ENCODE peak calls at places on chromosomes 13 and 19, in ten cellular contexts. U, S, W, B, N, Y, V, O, T and F are unnamed samples. For H3K4me1, the result is how much of the 10 kb centered on the place peaks cover.

GRCh38 chr13:97364827-97365226 is 69.1 kb upstream of the RAP2A start:
- DNase-seq in U (no peak), S (no peak), W (no peak), B (no peak), N (no peak), Y (no peak), V (no peak), O (no peak), T (no peak), F (no peak)

GRCh38 chr13:26614721-26615120 is 57.2 kb downstream of the WASF3 start:
- DNase-seq in U (no peak), S (no peak), W (no peak), B (no peak), N (no peak), Y (no peak), V (no peak), O (no peak), T (no peak), F (no peak)

GRCh38 chr19:38239816-38240215 is 15.8 kb upstream of the DPF1 start:
- DNase-seq in U (no peak), S (no peak), W (no peak), B (no peak), N (no peak), Y (no peak), V (no peak), O (no peak), T (no peak), F (no peak)

GRCh38 chr19:13234518-13234917 is 84.3 kb downstream of the IER2 start:
- DNase-seq in U (peak), S (peak), W (peak), B (peak), N (peak), Y (peak), V (peak), O (peak), T (peak), F (peak)

GRCh38 chr13:52830946-52831345 is 17.5 kb downstream of the PCDH8 start:
- DNase-seq in U (no peak), S (no peak), W (no peak), B (no peak), N (no peak), Y (no peak), V (no peak), O (no peak), T (no peak), F (no peak)

GRCh38 chr19:57171551-57172081 is 4.3 kb upstream of the DUXA start:
- DNase-seq in U (peak), S (no peak), W (peak), B (peak), N (peak), Y (peak), V (peak), O (peak), T (peak), F (peak)

GRCh38 chr19:8640402-8641004 is 10.1 kb downstream of the NFILZ start:
- DNase-seq in U (peak), S (no peak), W (peak), B (peak), N (no peak), Y (no peak), V (no peak), O (peak), T (peak), F (no peak)

GRCh38 chr19:31114585-31114984 is 234.7 kb downstream of the TSHZ3 start:
- DNase-seq in U (no peak), S (no peak), W (no peak), B (no peak), N (no peak), Y (no peak), V (no peak), O (no peak), T (no peak), F (no peak)

GRCh38 chr13:111893071-111893606 is 173.8 kb upstream of the SOX1 start:
- DNase-seq in U (no peak), S (no peak), W (no peak), B (no peak), N (peak), Y (no peak), V (no peak), O (no peak), T (no peak), F (no peak)

GRCh38 chr13:36352350-36352749 is 6.2 kb upstream of the SPART start:
- DNase-seq in U (no peak), S (no peak), W (no peak), B (no peak), N (no peak), Y (no peak), V (no peak), O (no peak), T (no peak), F (no peak)

GRCh38 chr13:97125810-97126738 is 96.1 kb upstream of the MBNL2 start:
- DNase-seq in U (no peak), S (no peak), W (no peak), B (no peak), N (no peak), Y (no peak), V (no peak), O (no peak), T (peak), F (no peak)

GRCh38 chr13:75829874-75830273 is 193.7 kb downstream of the LMO7 start:
- DNase-seq in U (no peak), S (no peak), W (no peak), B (no peak), N (no peak), Y (no peak), V (no peak), O (no peak), T (no peak), F (no peak)

GRCh38 chr19:30854661-30855060 is 482.5 kb downstream of the ZNF536 start:
- DNase-seq in U (no peak), S (no peak), W (no peak), B (no peak), N (no peak), Y (no peak), V (no peak), O (no peak), T (no peak), F (no peak)

GRCh38 chr13:51728275-51728673 is 75.7 kb downstream of the DHRS12 start:
- DNase-seq in U (no peak), S (no peak), W (no peak), B (peak), N (no peak), Y (no peak), V (no peak), O (no peak), T (no peak), F (no peak)

GRCh38 chr13:50284540-50284939 is 269.3 kb downstream of the KCNRG start:
- DNase-seq in U (no peak), S (peak), W (no peak), B (no peak), N (no peak), Y (no peak), V (no peak), O (no peak), T (no peak), F (no peak)

GRCh38 chr19:9189538-9189937 is 10.8 kb downstream of the OR7D2 start:
- DNase-seq in U (no peak), S (no peak), W (no peak), B (no peak), N (peak), Y (no peak), V (no peak), O (no peak), T (no peak), F (no peak)

GRCh38 chr19:43754312-43754561 is 525 bp downstream of the SMG9 start:
- DNase-seq in U (no peak), S (no peak), W (no peak), B (no peak), N (no peak), Y (no peak), V (no peak), O (no peak), T (no peak), F (no peak)

GRCh38 chr13:102606537-102607309 is 9.9 kb downstream of the TPP2 start:
- DNase-seq in U (no peak), S (no peak), W (no peak), B (no peak), N (no peak), Y (no peak), V (no peak), O (no peak), T (no peak), F (no peak)

GRCh38 chr19:48481846-48482639 is 12.9 kb downstream of the CYTH2 start:
- DNase-seq in U (no peak), S (no peak), W (no peak), B (no peak), N (no peak), Y (no peak), V (no peak), O (no peak), T (no peak), F (no peak)

GRCh38 chr19:19468424-19469050 is 46.8 kb downstream of the TSSK6 start:
- DNase-seq in U (no peak), S (peak), W (no peak), B (no peak), N (no peak), Y (no peak), V (no peak), O (no peak), T (no peak), F (no peak)

GRCh38 chr13:94710081-94710809 is 2.1 kb downstream of the SOX21 start:
- DNase-seq in U (no peak), S (no peak), W (no peak), B (no peak), N (peak), Y (no peak), V (no peak), O (no peak), T (no peak), F (no peak)

GRCh38 chr19:38616265-38616664 is 1.5 kb downstream of the MAP4K1 start:
- DNase-seq in U (no peak), S (peak), W (no peak), B (no peak), N (no peak), Y (no peak), V (no peak), O (no peak), T (no peak), F (no peak)

GRCh38 chr13:103965506-103966243 is 899.5 kb upstream of the SLC10A2 start:
- DNase-seq in U (no peak), S (no peak), W (no peak), B (no peak), N (no peak), Y (no peak), V (no peak), O (no peak), T (no peak), F (no peak)

GRCh38 chr19:8302734-8303133 is 5.4 kb downstream of the CD320 start:
- DNase-seq in U (no peak), S (no peak), W (no peak), B (peak), N (no peak), Y (peak), V (no peak), O (peak), T (no peak), F (no peak)

GRCh38 chr13:51297556-51297955 is 41.9 kb upstream of the SERPINE3 start:
- DNase-seq in U (no peak), S (peak), W (no peak), B (no peak), N (no peak), Y (no peak), V (no peak), O (no peak), T (no peak), F (no peak)

GRCh38 chr13:102972191-102972590 is 94.0 kb downstream of the SLC10A2 start:
- DNase-seq in U (no peak), S (no peak), W (no peak), B (no peak), N (no peak), Y (no peak), V (no peak), O (no peak), T (no peak), F (no peak)

DNA sequence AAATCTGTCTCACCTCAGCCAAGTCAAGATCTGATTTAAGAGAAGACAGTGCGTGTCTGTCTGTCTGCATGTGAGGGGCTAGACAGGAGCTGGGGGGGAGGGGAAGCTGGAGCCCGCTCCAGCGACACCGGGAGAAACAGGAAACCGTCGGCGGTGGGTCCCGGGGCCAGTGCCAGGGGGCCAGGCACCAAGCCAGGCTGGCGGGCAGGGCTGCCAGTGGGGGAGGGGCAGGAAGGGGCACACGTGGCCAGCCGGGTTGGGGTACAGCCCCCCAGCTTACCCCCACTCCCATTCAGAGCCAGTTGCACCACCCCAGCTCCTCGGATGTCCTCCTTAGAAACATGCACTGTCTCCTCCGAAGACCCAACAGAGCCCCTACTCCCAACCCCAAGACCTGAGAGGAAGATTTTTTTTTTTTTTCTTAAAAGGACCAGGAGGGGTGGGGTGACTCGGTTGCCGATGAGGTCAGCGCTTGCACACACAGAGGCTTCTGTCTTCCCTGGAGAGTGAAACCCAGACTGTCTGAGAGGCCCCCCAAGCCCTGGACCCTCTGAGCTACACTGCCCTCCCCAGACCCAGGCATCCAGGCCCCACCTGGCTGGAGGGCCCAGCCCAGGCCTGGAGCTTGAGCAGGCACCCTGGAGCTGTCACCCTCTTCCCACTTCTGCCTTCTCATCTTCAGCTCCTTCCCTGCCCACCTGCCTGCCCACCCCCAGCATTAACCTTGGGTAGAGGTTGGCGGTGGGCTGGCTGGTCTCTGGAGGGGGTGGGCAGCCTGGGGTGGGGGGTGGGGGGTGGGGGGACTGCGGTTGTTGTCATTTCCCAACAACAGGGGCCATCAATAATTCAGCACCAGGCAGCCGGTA is 4.0 kb downstream of the ERF start:
- DNase-seq in U (peak), S (no peak), W (no peak), B (peak), N (no peak), Y (peak), V (no peak), O (no peak), T (peak), F (no peak)
- H3K4me1 ChIP-seq in U (half or more), S (under half), W (half or more), B (under half), N (under half), Y (under half), V (under half), O (under half), T (under half), F (under half)

GRCh38 chr13:113665582-113666323 is 1.3 kb upstream of the GRK1 start:
- DNase-seq in U (no peak), S (no peak), W (no peak), B (no peak), N (no peak), Y (peak), V (no peak), O (peak), T (no peak), F (no peak)

GRCh38 chr13:113666324-113666660 is 727 bp upstream of the GRK1 start:
- DNase-seq in U (no peak), S (no peak), W (no peak), B (no peak), N (no peak), Y (peak), V (no peak), O (no peak), T (no peak), F (no peak)

GRCh38 chr13:113664751-113665581 is 2.1 kb upstream of the GRK1 start:
- DNase-seq in U (no peak), S (no peak), W (no peak), B (peak), N (no peak), Y (peak), V (no peak), O (peak), T (no peak), F (no peak)

GRCh38 chr13:113661506-113661905 is 3.5 kb upstream of the ATP4B start:
- DNase-seq in U (no peak), S (no peak), W (no peak), B (no peak), N (no peak), Y (no peak), V (no peak), O (no peak), T (no peak), F (no peak)

DNA sequence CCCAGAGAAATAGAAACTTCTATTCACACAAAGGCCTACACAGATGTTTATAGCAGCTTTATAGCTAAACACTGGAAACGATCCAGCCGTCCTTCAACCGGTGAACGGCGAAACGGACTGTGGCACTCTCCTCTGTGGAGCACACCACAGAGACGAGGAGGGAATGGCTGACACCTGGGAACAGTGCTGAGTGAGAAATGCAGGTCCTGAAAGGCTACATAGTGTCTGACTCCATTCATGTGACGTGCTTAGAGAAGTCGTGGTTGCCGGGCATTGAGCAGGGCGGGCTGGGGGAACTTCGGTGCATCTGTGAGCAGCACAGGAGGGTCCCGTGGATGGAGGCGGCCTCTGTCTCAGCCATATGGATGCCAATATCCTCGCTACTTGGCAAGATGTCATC is 3.1 kb upstream of the GRK1 start:
- DNase-seq in U (no peak), S (no peak), W (no peak), B (no peak), N (no peak), Y (peak), V (no peak), O (peak), T (no peak), F (no peak)
- H3K4me1 ChIP-seq in U (under half), S (under half), W (under half), B (under half), N (under half), Y (under half), V (under half), O (under half), T (under half), F (under half)

DNA sequence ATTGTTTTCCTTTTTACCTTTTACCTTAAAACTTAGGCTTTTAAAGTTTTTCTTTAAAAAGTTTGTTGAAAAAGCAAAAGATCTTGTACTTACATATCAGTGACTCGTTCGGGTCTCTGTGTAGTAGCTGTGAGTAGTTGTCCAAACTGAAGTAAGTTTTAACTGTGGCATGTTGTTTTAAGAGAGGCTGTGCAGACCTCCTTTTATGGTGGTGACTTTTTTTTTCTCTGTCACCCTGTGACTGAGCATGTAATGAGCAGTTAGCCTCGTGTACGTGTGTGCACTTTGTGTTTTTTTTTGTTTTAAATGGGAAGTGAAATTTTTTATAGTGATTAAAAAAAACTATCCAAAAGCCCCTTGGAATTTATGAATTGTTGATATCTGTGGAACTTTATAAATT is at the start of gene GPR183:
- DNase-seq in U (no peak), S (no peak), W (no peak), B (peak), N (no peak), Y (no peak), V (no peak), O (no peak), T (no peak), F (no peak)
- H3K4me1 ChIP-seq in U (under half), S (under half), W (under half), B (under half), N (under half), Y (under half), V (under half), O (under half), T (under half), F (under half)

GRCh38 chr19:42111811-42112210 is 20.4 kb downstream of the POU2F2 start:
- DNase-seq in U (no peak), S (no peak), W (no peak), B (no peak), N (no peak), Y (no peak), V (no peak), O (no peak), T (no peak), F (no peak)

GRCh38 chr19:42113641-42114348 is 18.5 kb downstream of the POU2F2 start:
- DNase-seq in U (no peak), S (peak), W (peak), B (no peak), N (no peak), Y (no peak), V (no peak), O (peak), T (peak), F (no peak)

GRCh38 chr19:42110658-42111057 is 21.6 kb downstream of the POU2F2 start:
- DNase-seq in U (no peak), S (no peak), W (no peak), B (no peak), N (no peak), Y (no peak), V (no peak), O (no peak), T (no peak), F (no peak)

GRCh38 chr19:42109896-42110295 is 22.4 kb downstream of the POU2F2 start:
- DNase-seq in U (no peak), S (no peak), W (no peak), B (no peak), N (no peak), Y (no peak), V (no peak), O (no peak), T (no peak), F (no peak)

DNA sequence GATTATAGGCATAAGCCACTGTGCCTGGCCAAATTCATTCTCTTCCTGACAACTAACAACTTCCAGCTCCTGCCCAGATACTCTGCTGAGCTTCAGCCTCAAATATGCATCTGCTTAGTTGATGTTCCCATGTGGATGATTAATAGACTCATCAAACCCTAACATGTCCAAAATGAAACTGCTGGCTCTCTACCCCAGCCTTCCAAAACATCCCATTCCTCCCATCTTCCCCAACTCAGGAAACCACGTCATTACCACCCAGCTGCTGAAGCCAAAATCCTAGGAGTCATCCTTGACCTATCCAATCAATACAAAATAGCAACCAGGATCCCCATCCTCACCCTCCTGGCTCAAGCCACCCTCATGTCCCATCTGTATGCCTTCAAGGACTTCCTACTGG is 20.9 kb downstream of the POU2F2 start:
- DNase-seq in U (no peak), S (no peak), W (no peak), B (no peak), N (no peak), Y (no peak), V (no peak), O (no peak), T (peak), F (no peak)
- H3K4me1 ChIP-seq in U (under half), S (half or more), W (under half), B (under half), N (under half), Y (under half), V (under half), O (under half), T (under half), F (under half)

DNA sequence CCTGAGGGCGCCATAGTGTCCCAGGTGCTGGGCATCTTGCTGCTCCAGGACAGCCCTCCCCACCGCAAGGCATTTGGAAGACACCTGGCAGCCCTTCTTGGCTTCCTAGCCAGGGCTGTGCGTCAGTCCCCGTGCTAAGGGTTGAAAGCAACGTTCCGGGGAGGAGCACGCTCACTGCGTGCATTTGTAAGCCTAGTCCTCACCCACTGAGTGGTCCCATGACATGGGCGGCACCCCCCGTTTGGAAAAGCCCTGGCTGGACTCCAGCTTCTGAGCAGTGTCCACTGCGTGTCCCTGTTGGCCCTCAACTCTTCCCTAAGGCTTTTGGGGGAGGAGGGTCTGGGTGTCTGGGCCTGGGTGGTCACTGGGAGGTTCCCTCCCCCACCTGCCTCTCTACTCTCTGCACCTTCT is 76.3 kb upstream of the GPR183 start:
- DNase-seq in U (no peak), S (no peak), W (no peak), B (no peak), N (no peak), Y (no peak), V (no peak), O (no peak), T (no peak), F (no peak)
- H3K4me1 ChIP-seq in U (under half), S (under half), W (under half), B (under half), N (under half), Y (under half), V (under half), O (under half), T (under half), F (under half)